ENCODE peak calls at places on chromosome X, in ten cellular contexts. One of them, this sample, is unnamed.

GRCh38 chrX:9622128-9622527 is 143.5 kb downstream of the GPR143 start:
- DNase-seq in osteoblast: no peak
- DNase-seq in fibroblast of lung: no peak
- DNase-seq in OCI-LY7: no peak
- DNase-seq in effector memory CD4-positive, alpha-beta T cell: no peak
- DNase-seq in choroid plexus epithelial cell: no peak
- DNase-seq in IMR-90: no peak
- DNase-seq in astrocyte of the spinal cord: no peak
- DNase-seq in transverse colon: no peak
- DNase-seq in cardiac fibroblast: no peak
- DNase-seq in this sample: no peak

GRCh38 chrX:47587091-47587891 is 5.1 kb downstream of the TIMP1 start:
- DNase-seq in osteoblast: no peak
- DNase-seq in fibroblast of lung: no peak
- DNase-seq in OCI-LY7: no peak
- DNase-seq in effector memory CD4-positive, alpha-beta T cell: no peak
- DNase-seq in choroid plexus epithelial cell: no peak
- DNase-seq in IMR-90: peak; percentile 27
- DNase-seq in astrocyte of the spinal cord: no peak
- DNase-seq in transverse colon: no peak
- DNase-seq in cardiac fibroblast: peak; percentile 38
- DNase-seq in this sample: no peak

GRCh38 chrX:66751136-66751782 is 112.4 kb upstream of the EDA2R start:
- DNase-seq in osteoblast: no peak
- DNase-seq in fibroblast of lung: no peak
- DNase-seq in OCI-LY7: no peak
- DNase-seq in effector memory CD4-positive, alpha-beta T cell: no peak
- DNase-seq in choroid plexus epithelial cell: no peak
- DNase-seq in IMR-90: no peak
- DNase-seq in astrocyte of the spinal cord: no peak
- DNase-seq in transverse colon: no peak
- DNase-seq in cardiac fibroblast: peak; percentile 1
- DNase-seq in this sample: no peak

GRCh38 chrX:109519001-109519400 is 17.6 kb upstream of the NXT2 start:
- DNase-seq in osteoblast: no peak
- DNase-seq in fibroblast of lung: no peak
- DNase-seq in OCI-LY7: no peak
- DNase-seq in effector memory CD4-positive, alpha-beta T cell: no peak
- DNase-seq in choroid plexus epithelial cell: no peak
- DNase-seq in IMR-90: no peak
- DNase-seq in astrocyte of the spinal cord: no peak
- DNase-seq in transverse colon: no peak
- DNase-seq in cardiac fibroblast: no peak
- DNase-seq in this sample: no peak

GRCh38 chrX:45756562-45756961 is 555.9 kb upstream of the DIPK2B start:
- DNase-seq in osteoblast: no peak
- DNase-seq in fibroblast of lung: peak; percentile 43
- DNase-seq in OCI-LY7: no peak
- DNase-seq in effector memory CD4-positive, alpha-beta T cell: no peak
- DNase-seq in choroid plexus epithelial cell: peak; percentile 29
- DNase-seq in IMR-90: no peak
- DNase-seq in astrocyte of the spinal cord: peak; percentile 44
- DNase-seq in transverse colon: no peak
- DNase-seq in cardiac fibroblast: peak; percentile 32
- DNase-seq in this sample: no peak

GRCh38 chrX:105658136-105658535 is 164.2 kb upstream of the NRK start:
- DNase-seq in osteoblast: no peak
- DNase-seq in fibroblast of lung: peak; percentile 11
- DNase-seq in OCI-LY7: no peak
- DNase-seq in effector memory CD4-positive, alpha-beta T cell: no peak
- DNase-seq in choroid plexus epithelial cell: peak; percentile 81
- DNase-seq in IMR-90: no peak
- DNase-seq in astrocyte of the spinal cord: peak; percentile 5
- DNase-seq in transverse colon: no peak
- DNase-seq in cardiac fibroblast: peak; percentile 87
- DNase-seq in this sample: no peak

GRCh38 chrX:16558489-16558888 is 91.5 kb upstream of the S100G start:
- DNase-seq in osteoblast: no peak
- DNase-seq in fibroblast of lung: no peak
- DNase-seq in OCI-LY7: no peak
- DNase-seq in effector memory CD4-positive, alpha-beta T cell: no peak
- DNase-seq in choroid plexus epithelial cell: no peak
- DNase-seq in IMR-90: no peak
- DNase-seq in astrocyte of the spinal cord: no peak
- DNase-seq in transverse colon: no peak
- DNase-seq in cardiac fibroblast: no peak
- DNase-seq in this sample: no peak

GRCh38 chrX:149898554-149898953 is 17.6 kb downstream of the MAGEA8 start:
- DNase-seq in osteoblast: no peak
- DNase-seq in fibroblast of lung: no peak
- DNase-seq in OCI-LY7: no peak
- DNase-seq in effector memory CD4-positive, alpha-beta T cell: no peak
- DNase-seq in choroid plexus epithelial cell: no peak
- DNase-seq in IMR-90: no peak
- DNase-seq in astrocyte of the spinal cord: no peak
- DNase-seq in transverse colon: no peak
- DNase-seq in cardiac fibroblast: no peak
- DNase-seq in this sample: no peak

GRCh38 chrX:155027509-155028066 is 944 bp downstream of the FUNDC2 start:
- DNase-seq in osteoblast: no peak
- DNase-seq in fibroblast of lung: peak; percentile 77
- DNase-seq in OCI-LY7: peak; percentile 33
- DNase-seq in effector memory CD4-positive, alpha-beta T cell: no peak
- DNase-seq in choroid plexus epithelial cell: peak; percentile 89
- DNase-seq in IMR-90: peak; percentile 70
- DNase-seq in astrocyte of the spinal cord: peak; percentile 67
- DNase-seq in transverse colon: no peak
- DNase-seq in cardiac fibroblast: peak; percentile 84
- DNase-seq in this sample: no peak

GRCh38 chrX:10787264-10787663 is 166.9 kb upstream of the MID1 start:
- DNase-seq in osteoblast: no peak
- DNase-seq in fibroblast of lung: no peak
- DNase-seq in OCI-LY7: no peak
- DNase-seq in effector memory CD4-positive, alpha-beta T cell: no peak
- DNase-seq in choroid plexus epithelial cell: no peak
- DNase-seq in IMR-90: no peak
- DNase-seq in astrocyte of the spinal cord: no peak
- DNase-seq in transverse colon: no peak
- DNase-seq in cardiac fibroblast: no peak
- DNase-seq in this sample: no peak

GRCh38 chrX:134571831-134572230 is 86.4 kb downstream of the PLAC1 start:
- DNase-seq in osteoblast: no peak
- DNase-seq in fibroblast of lung: no peak
- DNase-seq in OCI-LY7: no peak
- DNase-seq in effector memory CD4-positive, alpha-beta T cell: no peak
- DNase-seq in choroid plexus epithelial cell: no peak
- DNase-seq in IMR-90: no peak
- DNase-seq in astrocyte of the spinal cord: no peak
- DNase-seq in transverse colon: no peak
- DNase-seq in cardiac fibroblast: no peak
- DNase-seq in this sample: no peak

GRCh38 chrX:134573683-134574035 is 84.6 kb downstream of the PLAC1 start:
- DNase-seq in osteoblast: no peak
- DNase-seq in fibroblast of lung: no peak
- DNase-seq in OCI-LY7: no peak
- DNase-seq in effector memory CD4-positive, alpha-beta T cell: no peak
- DNase-seq in choroid plexus epithelial cell: no peak
- DNase-seq in IMR-90: no peak
- DNase-seq in astrocyte of the spinal cord: no peak
- DNase-seq in transverse colon: no peak
- DNase-seq in cardiac fibroblast: no peak
- DNase-seq in this sample: no peak

GRCh38 chrX:134570509-134570846 is 87.8 kb downstream of the PLAC1 start:
- DNase-seq in osteoblast: no peak
- DNase-seq in fibroblast of lung: no peak
- DNase-seq in OCI-LY7: no peak
- DNase-seq in effector memory CD4-positive, alpha-beta T cell: no peak
- DNase-seq in choroid plexus epithelial cell: no peak
- DNase-seq in IMR-90: no peak
- DNase-seq in astrocyte of the spinal cord: no peak
- DNase-seq in transverse colon: no peak
- DNase-seq in cardiac fibroblast: no peak
- DNase-seq in this sample: no peak

GRCh38 chrX:134570899-134571298 is 87.4 kb downstream of the PLAC1 start:
- DNase-seq in osteoblast: no peak
- DNase-seq in fibroblast of lung: no peak
- DNase-seq in OCI-LY7: no peak
- DNase-seq in effector memory CD4-positive, alpha-beta T cell: no peak
- DNase-seq in choroid plexus epithelial cell: no peak
- DNase-seq in IMR-90: no peak
- DNase-seq in astrocyte of the spinal cord: no peak
- DNase-seq in transverse colon: no peak
- DNase-seq in cardiac fibroblast: no peak
- DNase-seq in this sample: no peak

DNA sequence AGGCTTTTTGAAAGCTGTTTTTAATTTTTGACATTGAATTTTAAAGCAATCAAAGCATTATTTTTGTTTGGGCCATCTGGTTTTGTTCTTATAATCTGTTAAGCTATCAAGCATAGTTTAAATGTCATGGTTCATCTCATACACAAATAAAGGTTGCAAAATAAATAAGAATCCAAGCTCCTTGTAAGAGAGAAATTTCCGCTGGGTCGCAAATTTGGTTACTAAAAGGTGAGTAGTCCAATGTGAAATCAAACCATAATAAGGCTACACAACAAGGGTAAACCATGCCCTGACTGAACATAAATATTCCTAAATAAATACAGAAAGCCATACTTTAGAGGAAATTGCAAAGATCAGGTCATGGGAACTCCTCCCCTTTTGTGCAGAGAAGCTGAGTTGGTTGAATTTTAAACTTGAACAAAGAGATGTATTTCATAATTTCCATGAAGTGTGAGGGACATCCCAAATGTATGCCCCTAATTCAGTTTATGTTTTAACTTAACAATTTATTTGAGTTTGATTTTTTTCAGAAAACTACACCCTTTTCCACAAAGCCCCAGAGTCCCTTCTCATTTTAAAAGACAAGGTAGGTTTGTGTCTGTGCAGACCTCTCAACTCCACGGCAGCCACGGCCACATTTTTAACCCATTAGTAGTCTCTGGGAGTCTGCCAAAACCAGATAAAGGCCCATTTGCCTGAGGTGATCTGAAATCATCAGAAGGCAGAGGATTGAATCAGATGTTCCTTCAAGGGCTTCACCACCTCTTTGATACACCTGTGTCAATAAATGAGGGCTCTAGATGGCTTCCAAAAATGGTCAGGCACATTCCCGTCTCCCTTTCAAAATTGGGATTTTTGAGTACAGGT is 85.2 kb downstream of the PLAC1 start:
- DNase-seq in osteoblast: no peak
- DNase-seq in fibroblast of lung: peak; percentile 53
- DNase-seq in OCI-LY7: no peak
- DNase-seq in effector memory CD4-positive, alpha-beta T cell: no peak
- DNase-seq in choroid plexus epithelial cell: no peak
- DNase-seq in IMR-90: peak; percentile 48
- DNase-seq in astrocyte of the spinal cord: peak; percentile 36
- DNase-seq in transverse colon: no peak
- DNase-seq in cardiac fibroblast: peak; percentile 26
- DNase-seq in this sample: no peak
- H3K4me3 ChIP-seq in osteoblast: no peak overlapping the region
- H3K4me3 ChIP-seq in fibroblast of lung: no peak overlapping the region
- H3K4me3 ChIP-seq in OCI-LY7: no peak overlapping the region
- H3K4me3 ChIP-seq in effector memory CD4-positive, alpha-beta T cell: no peak overlapping the region
- H3K4me3 ChIP-seq in choroid plexus epithelial cell: no peak overlapping the region
- H3K4me3 ChIP-seq in IMR-90: no peak overlapping the region
- H3K4me3 ChIP-seq in astrocyte of the spinal cord: no peak overlapping the region
- H3K4me3 ChIP-seq in transverse colon: no peak overlapping the region
- H3K4me3 ChIP-seq in cardiac fibroblast: no peak overlapping the region
- H3K4me3 ChIP-seq in this sample: no peak overlapping the region

GRCh38 chrX:135345328-135345645 is 36.0 kb downstream of the ETDC start:
- DNase-seq in osteoblast: peak; percentile 79
- DNase-seq in fibroblast of lung: peak; percentile 50
- DNase-seq in OCI-LY7: no peak
- DNase-seq in effector memory CD4-positive, alpha-beta T cell: no peak
- DNase-seq in choroid plexus epithelial cell: peak; percentile 52
- DNase-seq in IMR-90: peak; percentile 49
- DNase-seq in astrocyte of the spinal cord: peak; percentile 63
- DNase-seq in transverse colon: peak; percentile 38
- DNase-seq in cardiac fibroblast: peak; percentile 68
- DNase-seq in this sample: no peak

GRCh38 chrX:135340827-135341226 is 31.5 kb downstream of the ETDC start:
- DNase-seq in osteoblast: no peak
- DNase-seq in fibroblast of lung: peak; percentile 47
- DNase-seq in OCI-LY7: no peak
- DNase-seq in effector memory CD4-positive, alpha-beta T cell: no peak
- DNase-seq in choroid plexus epithelial cell: no peak
- DNase-seq in IMR-90: peak; percentile 65
- DNase-seq in astrocyte of the spinal cord: peak; percentile 28
- DNase-seq in transverse colon: no peak
- DNase-seq in cardiac fibroblast: peak; percentile 39
- DNase-seq in this sample: no peak
- H3K4me3 ChIP-seq in osteoblast: peak overlapping the region; percentile 27
- H3K4me3 ChIP-seq in fibroblast of lung: peak overlapping the region; percentile 67
- H3K4me3 ChIP-seq in OCI-LY7: peak overlapping the region; percentile 95
- H3K4me3 ChIP-seq in effector memory CD4-positive, alpha-beta T cell: no peak overlapping the region
- H3K4me3 ChIP-seq in choroid plexus epithelial cell: no peak overlapping the region
- H3K4me3 ChIP-seq in IMR-90: no peak overlapping the region
- H3K4me3 ChIP-seq in astrocyte of the spinal cord: peak overlapping the region; percentile 10
- H3K4me3 ChIP-seq in transverse colon: no peak overlapping the region
- H3K4me3 ChIP-seq in cardiac fibroblast: no peak overlapping the region
- H3K4me3 ChIP-seq in this sample: no peak overlapping the region

GRCh38 chrX:13493659-13494058 is 75.7 kb upstream of the EGFL6 start:
- DNase-seq in osteoblast: no peak
- DNase-seq in fibroblast of lung: no peak
- DNase-seq in OCI-LY7: no peak
- DNase-seq in effector memory CD4-positive, alpha-beta T cell: no peak
- DNase-seq in choroid plexus epithelial cell: no peak
- DNase-seq in IMR-90: no peak
- DNase-seq in astrocyte of the spinal cord: no peak
- DNase-seq in transverse colon: no peak
- DNase-seq in cardiac fibroblast: no peak
- DNase-seq in this sample: no peak
- H3K4me3 ChIP-seq in osteoblast: no peak overlapping the region
- H3K4me3 ChIP-seq in fibroblast of lung: no peak overlapping the region
- H3K4me3 ChIP-seq in OCI-LY7: no peak overlapping the region
- H3K4me3 ChIP-seq in effector memory CD4-positive, alpha-beta T cell: no peak overlapping the region
- H3K4me3 ChIP-seq in choroid plexus epithelial cell: no peak overlapping the region
- H3K4me3 ChIP-seq in IMR-90: no peak overlapping the region
- H3K4me3 ChIP-seq in astrocyte of the spinal cord: no peak overlapping the region
- H3K4me3 ChIP-seq in transverse colon: no peak overlapping the region
- H3K4me3 ChIP-seq in cardiac fibroblast: no peak overlapping the region
- H3K4me3 ChIP-seq in this sample: no peak overlapping the region

GRCh38 chrX:101803451-101803850 is 128.4 kb downstream of the ZMAT1 start:
- DNase-seq in osteoblast: no peak
- DNase-seq in fibroblast of lung: peak; percentile 4
- DNase-seq in OCI-LY7: no peak
- DNase-seq in effector memory CD4-positive, alpha-beta T cell: no peak
- DNase-seq in choroid plexus epithelial cell: peak; percentile 34
- DNase-seq in IMR-90: peak; percentile 19
- DNase-seq in astrocyte of the spinal cord: no peak
- DNase-seq in transverse colon: no peak
- DNase-seq in cardiac fibroblast: peak; percentile 26
- DNase-seq in this sample: no peak

DNA sequence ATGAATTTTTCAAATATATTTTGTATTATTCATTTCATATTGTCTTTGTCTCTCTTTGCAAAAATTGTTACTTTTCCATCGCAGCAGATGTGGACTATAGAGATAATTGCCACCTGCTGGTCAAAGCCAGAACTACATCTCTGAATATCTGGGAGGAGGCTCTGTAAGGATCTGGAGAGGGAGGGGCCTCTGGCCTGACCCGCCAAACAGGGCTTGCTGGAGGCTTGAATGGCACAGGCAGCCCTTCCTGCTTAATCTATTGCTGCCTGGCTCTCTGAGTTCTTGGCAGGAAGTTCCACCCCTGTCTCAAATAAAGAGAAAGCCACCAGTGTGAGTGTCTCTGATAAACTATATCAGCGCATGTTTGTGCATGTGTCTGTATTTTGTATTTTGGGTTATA is 132.4 kb downstream of the ZMAT1 start:
- DNase-seq in osteoblast: no peak
- DNase-seq in fibroblast of lung: peak; percentile 76
- DNase-seq in OCI-LY7: peak; percentile 79
- DNase-seq in effector memory CD4-positive, alpha-beta T cell: peak; percentile 69
- DNase-seq in choroid plexus epithelial cell: peak; percentile 92
- DNase-seq in IMR-90: peak; percentile 80
- DNase-seq in astrocyte of the spinal cord: peak; percentile 85
- DNase-seq in transverse colon: peak; percentile 83
- DNase-seq in cardiac fibroblast: peak; percentile 89
- DNase-seq in this sample: peak; percentile 26
- H3K4me3 ChIP-seq in osteoblast: peak overlapping the region; percentile 37
- H3K4me3 ChIP-seq in fibroblast of lung: no peak overlapping the region
- H3K4me3 ChIP-seq in OCI-LY7: no peak overlapping the region
- H3K4me3 ChIP-seq in effector memory CD4-positive, alpha-beta T cell: no peak overlapping the region
- H3K4me3 ChIP-seq in choroid plexus epithelial cell: peak overlapping the region; percentile 14
- H3K4me3 ChIP-seq in IMR-90: no peak overlapping the region
- H3K4me3 ChIP-seq in astrocyte of the spinal cord: no peak overlapping the region
- H3K4me3 ChIP-seq in transverse colon: no peak overlapping the region
- H3K4me3 ChIP-seq in cardiac fibroblast: no peak overlapping the region
- H3K4me3 ChIP-seq in this sample: no peak overlapping the region

This sample was measured in esophagus squamous epithelium.